ENCODE peak calls at places on chromosomes 12 and 14, in six cellular contexts. O, S, W, Y, B and X are unnamed samples.

GRCh38 chr12:25591132-25591531 is 38.0 kb upstream of the LMNTD1 start:
- DNase-seq in O (no peak), S (no peak), W (no peak), Y (no peak), B (no peak), X (no peak)

GRCh38 chr14:64391113-64391725 is 3.1 kb downstream of the MTHFD1 start:
- DNase-seq in O (no peak), S (no peak), W (no peak), Y (no peak), B (no peak), X (no peak)

GRCh38 chr12:6380141-6381121 is 3.5 kb upstream of the LTBR start:
- DNase-seq in O (peak; percentile 54), S (no peak), W (peak; percentile 56), Y (no peak), B (no peak), X (no peak)

GRCh38 chr14:95480109-95480886 is 36.2 kb downstream of the SYNE3 start:
- DNase-seq in O (no peak), S (no peak), W (peak; percentile 31), Y (peak; percentile 47), B (no peak), X (no peak)

GRCh38 chr14:80658733-80659132 is 282.8 kb downstream of the CEP128 start:
- DNase-seq in O (no peak), S (no peak), W (no peak), Y (no peak), B (peak; percentile 79), X (no peak)

GRCh38 chr12:15356831-15357456 is 34.6 kb downstream of the PTPRO start:
- DNase-seq in O (no peak), S (no peak), W (no peak), Y (no peak), B (peak; percentile 6), X (no peak)

GRCh38 chr12:102722147-102722546 is 194.9 kb downstream of the PAH start:
- DNase-seq in O (no peak), S (no peak), W (no peak), Y (no peak), B (no peak), X (no peak)

GRCh38 chr14:38209572-38210159 is 2.0 kb downstream of the SSTR1 start:
- DNase-seq in O (no peak), S (no peak), W (no peak), Y (no peak), B (no peak), X (no peak)

GRCh38 chr12:42588308-42588836 is 1.2 kb downstream of the PRICKLE1 start:
- DNase-seq in O (no peak), S (no peak), W (peak; percentile 34), Y (no peak), B (no peak), X (peak; percentile 28)

GRCh38 chr14:97306133-97306784 is 509.1 kb downstream of the VRK1 start:
- DNase-seq in O (peak; percentile 14), S (no peak), W (no peak), Y (no peak), B (no peak), X (no peak)

GRCh38 chr12:109695420-109695819 is 18.2 kb upstream of the FAM222A start:
- DNase-seq in O (no peak), S (no peak), W (no peak), Y (no peak), B (no peak), X (no peak)